ENCODE peak calls at places on chromosomes 1 and 21, in eight cellular contexts. V is stomach; U is WTC11; H is mesothelial cell of epicardium; I is uterus; Z is hepatocyte; L is colonic mucosa; S is CD4-positive, alpha-beta T cell. D is an unnamed sample.

GRCh38 chr1:23452011-23452411 is 27.5 kb upstream of the TCEA3 start:
- DNase-seq in V (peak), U (no peak), H (peak), I (no peak), Z (no peak), L (peak), S (peak), D (peak)

GRCh38 chr1:168606096-168606495 is 29.7 kb downstream of the XCL1 start:
- DNase-seq in V (no peak), U (no peak), H (no peak), I (no peak), Z (no peak), L (no peak), S (no peak), D (peak)

GRCh38 chr1:29674625-29675326 is 438.5 kb downstream of the PTPRU start:
- DNase-seq in V (peak), U (no peak), H (peak), I (no peak), Z (no peak), L (peak), S (no peak), D (no peak)

GRCh38 chr1:41474490-41475271 is 9.8 kb downstream of the EDN2 start:
- DNase-seq in V (no peak), U (no peak), H (peak), I (peak), Z (peak), L (no peak), S (no peak), D (peak)

GRCh38 chr1:15621975-15622374 is 4.7 kb downstream of the DDI2 start:
- DNase-seq in V (no peak), U (no peak), H (no peak), I (no peak), Z (no peak), L (no peak), S (no peak), D (no peak)

GRCh38 chr21:38847556-38847955 is 41.8 kb downstream of the ETS2 start:
- DNase-seq in V (no peak), U (no peak), H (no peak), I (no peak), Z (no peak), L (no peak), S (no peak), D (peak)

GRCh38 chr1:38991638-38992449 is 768 bp downstream of the AKIRIN1 start:
- DNase-seq in V (peak), U (peak), H (peak), I (peak), Z (peak), L (peak), S (no peak), D (peak)

GRCh38 chr1:21622466-21623315 is 46.5 kb downstream of the RAP1GAP start:
- DNase-seq in V (peak), U (peak), H (peak), I (no peak), Z (peak), L (peak), S (no peak), D (peak)

GRCh38 chr1:41238311-41239094 is 3.6 kb downstream of the SCMH1 start:
- DNase-seq in V (no peak), U (no peak), H (no peak), I (no peak), Z (peak), L (no peak), S (no peak), D (peak)

GRCh38 chr21:46145840-46146691 is 9.3 kb downstream of the FTCD start:
- DNase-seq in V (no peak), U (peak), H (no peak), I (peak), Z (no peak), L (no peak), S (no peak), D (no peak)

GRCh38 chr1:29554208-29554778 is 318.0 kb downstream of the PTPRU start:
- DNase-seq in V (no peak), U (no peak), H (no peak), I (no peak), Z (no peak), L (no peak), S (no peak), D (no peak)

GRCh38 chr21:34846601-34847112 is 177.9 kb downstream of the CLIC6 start:
- DNase-seq in V (no peak), U (no peak), H (no peak), I (no peak), Z (peak), L (peak), S (no peak), D (peak)

GRCh38 chr1:151511636-151512215 is 539 bp downstream of the CGN start:
- DNase-seq in V (peak), U (peak), H (peak), I (peak), Z (peak), L (peak), S (no peak), D (peak)

GRCh38 chr1:175116903-175117302 is 49.3 kb downstream of the TNN start:
- DNase-seq in V (no peak), U (no peak), H (no peak), I (no peak), Z (no peak), L (no peak), S (no peak), D (no peak)

GRCh38 chr1:117188268-117189108 is 22.2 kb downstream of the VTCN1 start:
- DNase-seq in V (no peak), U (no peak), H (no peak), I (no peak), Z (no peak), L (no peak), S (no peak), D (no peak)

GRCh38 chr1:91406773-91407389 is 2.2 kb upstream of the HFM1 start:
- DNase-seq in V (no peak), U (no peak), H (no peak), I (no peak), Z (no peak), L (no peak), S (no peak), D (peak)

GRCh38 chr1:92882817-92883216 is 51.0 kb downstream of the RPL5 start:
- DNase-seq in V (no peak), U (no peak), H (no peak), I (no peak), Z (no peak), L (no peak), S (peak), D (peak)

GRCh38 chr1:201376464-201377374 is 761 bp downstream of the TNNT2 start:
- DNase-seq in V (peak), U (peak), H (peak), I (no peak), Z (peak), L (peak), S (no peak), D (peak)
- TF ChIP-seq CTCF in V (no peak), U (peak), H (peak), I (no peak), Z (peak), L (peak), S (peak), D (peak)

GRCh38 chr1:242651817-242652216 is 127.3 kb upstream of the PLD5 start:
- DNase-seq in V (no peak), U (peak), H (no peak), I (no peak), Z (peak), L (no peak), S (no peak), D (no peak)
- TF ChIP-seq CTCF in V (no peak), U (peak), H (no peak), I (no peak), Z (peak), L (no peak), S (no peak), D (peak)

GRCh38 chr1:178341218-178341956 is 155.4 kb downstream of the CLEC20A start:
- DNase-seq in V (peak), U (peak), H (peak), I (peak), Z (peak), L (peak), S (no peak), D (peak)

GRCh38 chr1:178345821-178346220 is 150.9 kb downstream of the CLEC20A start:
- DNase-seq in V (no peak), U (no peak), H (no peak), I (no peak), Z (no peak), L (no peak), S (no peak), D (no peak)

GRCh38 chr1:178339834-178340233 is 156.9 kb downstream of the CLEC20A start:
- DNase-seq in V (no peak), U (no peak), H (no peak), I (no peak), Z (no peak), L (no peak), S (no peak), D (no peak)

GRCh38 chr1:178345238-178345637 is 151.5 kb downstream of the CLEC20A start:
- DNase-seq in V (no peak), U (no peak), H (no peak), I (no peak), Z (no peak), L (no peak), S (no peak), D (peak)

GRCh38 chr1:178344513-178345077 is 152.2 kb downstream of the CLEC20A start:
- DNase-seq in V (no peak), U (no peak), H (no peak), I (no peak), Z (peak), L (peak), S (no peak), D (peak)
- TF ChIP-seq CTCF in V (peak), U (peak), H (no peak), I (peak), Z (peak), L (peak), S (no peak), D (peak)

DNA sequence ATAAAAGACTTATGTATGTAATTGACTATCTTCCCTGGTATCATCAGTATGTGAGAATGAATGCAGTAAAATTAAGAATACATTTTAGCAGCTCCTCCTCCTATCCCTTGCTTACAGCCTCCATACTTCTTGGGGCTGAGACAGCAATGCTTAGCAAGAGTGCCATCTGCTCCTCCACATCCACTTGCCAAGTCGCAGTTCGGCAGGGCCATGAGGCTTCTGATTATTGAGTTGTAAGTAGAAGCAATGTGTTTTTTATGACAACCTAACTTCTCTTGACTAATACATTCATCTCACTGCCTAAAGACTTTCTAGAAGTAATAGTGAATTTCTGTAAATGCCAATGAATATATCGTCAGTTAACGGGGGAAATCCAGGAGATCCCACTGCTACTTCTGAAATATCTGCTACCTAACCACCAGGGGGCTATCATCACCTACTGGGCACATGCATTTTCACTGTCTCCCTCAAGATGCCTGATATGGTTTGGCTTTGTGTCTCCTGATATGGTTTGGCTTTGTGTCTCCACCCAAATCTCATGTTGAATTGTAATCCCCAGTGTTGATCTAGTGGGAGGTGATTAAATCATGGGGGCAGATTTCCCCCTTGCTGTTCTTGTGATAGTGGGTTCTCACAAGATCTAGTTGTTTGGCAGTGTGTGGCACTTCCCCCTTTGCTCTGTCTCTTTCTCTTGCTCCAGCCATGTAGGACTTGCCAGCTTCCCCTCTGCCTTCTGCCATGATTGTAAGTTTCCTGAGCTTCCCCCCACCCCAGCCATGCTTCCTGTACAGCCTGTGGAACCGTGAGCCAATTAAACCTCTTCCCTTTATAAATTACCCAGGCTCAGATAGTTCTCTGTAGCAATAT is 59.6 kb downstream of the EXTL2 start:
- DNase-seq in V (no peak), U (no peak), H (no peak), I (no peak), Z (no peak), L (no peak), S (no peak), D (no peak)
- TF ChIP-seq CTCF in V (no peak), U (no peak), H (peak), I (no peak), Z (peak), L (peak), S (peak), D (peak)

GRCh38 chr1:239084459-239085080 is 301.8 kb upstream of the CHRM3 start:
- DNase-seq in V (no peak), U (peak), H (no peak), I (no peak), Z (no peak), L (no peak), S (no peak), D (no peak)
- TF ChIP-seq CTCF in V (no peak), U (no peak), H (no peak), I (no peak), Z (no peak), L (no peak), S (no peak), D (no peak)

DNA sequence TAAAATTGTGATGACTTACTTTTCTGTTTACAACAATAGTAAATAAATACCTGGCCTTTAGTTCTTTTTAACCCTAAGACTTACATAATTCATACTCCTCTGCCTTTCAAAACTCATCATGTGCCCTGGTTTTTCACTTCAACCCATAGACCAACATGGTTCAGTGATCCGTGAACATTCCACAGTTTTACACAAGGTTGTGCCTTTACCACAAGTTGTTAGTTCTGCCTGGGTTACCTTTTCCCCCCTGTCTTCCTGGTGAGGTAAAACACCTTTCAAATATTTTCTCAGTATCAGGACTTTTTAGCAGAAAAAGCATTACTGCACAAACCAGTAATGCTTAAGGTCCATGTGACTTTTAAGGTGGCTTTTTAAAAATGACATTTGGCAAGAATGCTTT is 1466.4 kb downstream of the PLA2G4A start:
- DNase-seq in V (no peak), U (no peak), H (no peak), I (no peak), Z (no peak), L (no peak), S (no peak), D (no peak)
- TF ChIP-seq CTCF in V (no peak), U (no peak), H (no peak), I (no peak), Z (no peak), L (no peak), S (no peak), D (no peak)

D was measured in epithelial cell of esophagus.